ENCODE peak calls at places on chromosomes 13 and 19, in five cellular contexts. D is Peyer's patch, J is fibroblast of lung, N is astrocyte of the spinal cord, Y is endothelial cell. Q is an unnamed sample.

GRCh38 chr13:45807520-45808099 is 43.9 kb downstream of the SIAH3 start:
- DNase-seq in N (peak), J (peak), D (no peak), Y (peak), Q (no peak)

GRCh38 chr13:96091932-96092253 is 2.0 kb downstream of the HS6ST3 start:
- DNase-seq in J (no peak), N (no peak), Y (no peak), D (no peak), Q (no peak)

GRCh38 chr19:41588497-41589209 is 12.7 kb downstream of the CEACAM21 start:
- DNase-seq in Y (peak), J (peak), N (peak), D (no peak), Q (no peak)

GRCh38 chr13:114146173-114146572 is 13.8 kb upstream of the RASA3 start:
- DNase-seq in N (no peak), D (no peak), Y (no peak), J (no peak), Q (no peak)

GRCh38 chr13:78610381-78610883 is 7.1 kb upstream of the POU4F1 start:
- DNase-seq in J (peak), Y (no peak), N (no peak), D (no peak), Q (no peak)

GRCh38 chr13:74036373-74036772 is 97.8 kb downstream of the KLF12 start:
- DNase-seq in Y (no peak), D (no peak), J (no peak), N (no peak), Q (no peak)

GRCh38 chr13:32266130-32266529 is 49.0 kb downstream of the ZAR1L start:
- DNase-seq in D (no peak), N (no peak), J (no peak), Y (no peak), Q (no peak)

GRCh38 chr19:46383171-46383815 is 30.1 kb downstream of the CCDC8 start:
- DNase-seq in J (no peak), Y (no peak), N (no peak), D (no peak), Q (no peak)

GRCh38 chr13:98200211-98200878 is 23.3 kb upstream of the RNF113B start:
- DNase-seq in J (no peak), N (no peak), D (no peak), Y (no peak), Q (no peak)

GRCh38 chr19:41535029-41535622 is 40.8 kb upstream of the CEACAM21 start:
- DNase-seq in D (no peak), J (no peak), N (no peak), Y (no peak), Q (no peak)

GRCh38 chr19:39696418-39696817 is 7.9 kb upstream of the LGALS14 start:
- DNase-seq in D (no peak), N (no peak), J (no peak), Y (no peak), Q (no peak)

GRCh38 chr13:111557921-111558699 is 237.7 kb downstream of the TEX29 start:
- DNase-seq in J (no peak), D (no peak), Y (no peak), N (no peak), Q (no peak)

GRCh38 chr13:29619995-29620394 is 24.5 kb upstream of the SLC7A1 start:
- DNase-seq in J (peak), N (peak), D (no peak), Y (no peak), Q (no peak)

GRCh38 chr13:37503287-37503686 is 95.3 kb downstream of the POSTN start:
- DNase-seq in D (no peak), N (no peak), J (no peak), Y (no peak), Q (no peak)

GRCh38 chr19:45276284-45276687 is 25.2 kb downstream of the MARK4 start:
- DNase-seq in Y (no peak), J (no peak), N (no peak), D (no peak), Q (no peak)

GRCh38 chr13:29918845-29919244 is 68.4 kb upstream of the UBL3 start:
- DNase-seq in J (peak), D (no peak), N (peak), Y (no peak), Q (no peak)

GRCh38 chr19:10420444-10421239 is at the start of gene PDE4A:
- DNase-seq in N (no peak), D (no peak), J (peak), Y (peak), Q (peak)

GRCh38 chr19:45346449-45346848 is 5.9 kb downstream of the KLC3 start:
- DNase-seq in N (no peak), Y (no peak), J (no peak), D (no peak), Q (no peak)

DNA sequence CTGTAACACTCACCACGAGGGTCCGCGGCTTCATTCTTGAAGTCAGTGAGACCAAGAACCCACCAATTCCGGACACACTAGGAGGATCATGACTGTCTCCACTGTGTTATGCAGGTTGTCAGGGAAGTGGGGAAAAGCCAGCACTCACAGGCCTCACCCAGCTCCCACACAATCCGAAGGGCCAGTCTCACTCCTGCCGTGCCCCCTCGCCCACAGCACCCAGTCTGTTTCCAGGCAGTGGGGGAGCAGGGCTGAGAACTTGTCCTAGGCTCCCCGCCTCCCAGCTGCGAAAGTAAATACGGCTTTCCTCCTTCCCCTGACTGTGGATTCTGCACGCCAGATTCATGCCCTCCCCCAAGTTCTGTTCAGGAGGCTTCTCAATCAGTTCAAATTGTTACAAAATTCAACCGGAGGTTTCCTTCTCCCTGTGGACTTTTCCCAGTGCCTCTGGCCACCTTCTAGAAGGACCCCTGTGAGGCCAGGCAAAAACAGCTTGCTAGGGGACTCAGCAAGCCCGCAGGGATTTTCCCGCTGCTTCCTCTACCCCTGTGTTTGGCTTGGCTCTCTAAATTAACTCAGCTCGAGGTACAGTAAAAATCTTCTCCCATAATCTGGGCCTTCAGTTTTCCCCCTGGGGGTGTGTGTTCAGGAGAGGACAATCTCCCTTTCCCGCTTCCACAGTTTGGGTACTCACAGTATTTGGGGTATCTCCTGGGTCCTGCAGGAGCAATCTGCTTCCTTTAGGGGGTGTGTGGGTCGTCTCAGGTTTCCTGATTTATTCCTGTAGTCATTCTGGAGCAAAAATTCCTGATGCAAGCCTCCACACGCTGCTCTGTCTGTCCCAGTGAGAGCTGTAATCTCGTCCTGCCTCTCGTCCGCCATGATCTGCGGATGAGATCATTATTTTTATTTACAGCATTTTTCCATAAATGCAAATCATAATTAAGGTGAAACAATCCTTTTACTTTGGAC is 899.8 kb downstream of the GPC5 start:
- DNase-seq in J (no peak), Y (no peak), N (no peak), D (no peak), Q (no peak)
- TF ChIP-seq CTCF in J (no peak), Y (no peak), N (no peak), D (no peak), Q (no peak)

GRCh38 chr19:19570561-19570960 is 32.5 kb downstream of the CILP2 start:
- DNase-seq in Y (no peak), J (no peak), N (no peak), D (no peak), Q (no peak)
- TF ChIP-seq CTCF in Y (no peak), J (no peak), N (no peak), D (no peak), Q (no peak)

GRCh38 chr13:20610006-20610405 is 43.0 kb downstream of the IFT88 start:
- DNase-seq in J (no peak), D (no peak), Y (no peak), N (peak), Q (no peak)
- TF ChIP-seq CTCF in J (no peak), D (no peak), Y (no peak), N (no peak), Q (no peak)

GRCh38 chr19:53915000-53915399 is 5.9 kb downstream of the CACNG7 start:
- DNase-seq in D (no peak), N (no peak), Y (no peak), J (no peak), Q (no peak)

GRCh38 chr19:53909471-53910169 is 542 bp downstream of the CACNG7 start:
- DNase-seq in D (no peak), Y (no peak), J (no peak), N (no peak), Q (no peak)

GRCh38 chr19:53910170-53910518 is 1.1 kb downstream of the CACNG7 start:
- DNase-seq in N (no peak), D (no peak), J (no peak), Y (no peak), Q (no peak)

GRCh38 chr19:53916004-53916403 is 6.9 kb downstream of the CACNG7 start:
- DNase-seq in Y (no peak), D (no peak), N (no peak), J (no peak), Q (no peak)

DNA sequence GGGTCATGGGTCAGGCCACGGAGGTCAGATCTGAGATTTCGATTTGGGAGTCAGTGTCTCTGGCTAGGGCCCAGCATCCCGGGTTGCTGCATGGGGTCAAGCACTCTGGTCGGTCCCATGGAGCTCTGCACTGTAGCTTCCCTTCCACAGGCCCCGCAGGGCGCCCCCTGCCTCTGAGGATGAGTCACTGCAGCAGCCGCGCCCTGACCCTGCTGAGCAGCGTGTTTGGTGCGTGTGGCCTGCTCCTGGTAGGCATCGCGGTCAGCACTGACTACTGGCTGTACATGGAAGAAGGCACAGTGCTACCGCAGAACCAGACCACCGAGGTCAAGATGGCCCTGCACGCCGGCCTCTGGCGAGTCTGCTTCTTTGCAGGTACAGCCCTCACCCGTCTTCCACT is 3.6 kb downstream of the CACNG7 start:
- DNase-seq in Y (peak), D (no peak), N (no peak), J (no peak), Q (no peak)
- TF ChIP-seq CTCF in Y (peak), D (no peak), N (peak), J (no peak), Q (no peak)

GRCh38 chr13:44142911-44143665 is 230.5 kb upstream of the SERP2 start:
- DNase-seq in J (peak), N (peak), D (no peak), Y (no peak), Q (no peak)
- TF ChIP-seq CTCF in J (no peak), N (no peak), D (no peak), Y (no peak), Q (no peak)

GRCh38 chr13:25717798-25718197 is 334.0 kb downstream of the SHISA2 start:
- DNase-seq in J (no peak), D (no peak), Y (no peak), N (no peak), Q (no peak)

GRCh38 chr13:25719666-25720065 is 332.1 kb downstream of the SHISA2 start:
- DNase-seq in N (no peak), Y (no peak), J (no peak), D (no peak), Q (no peak)

DNA sequence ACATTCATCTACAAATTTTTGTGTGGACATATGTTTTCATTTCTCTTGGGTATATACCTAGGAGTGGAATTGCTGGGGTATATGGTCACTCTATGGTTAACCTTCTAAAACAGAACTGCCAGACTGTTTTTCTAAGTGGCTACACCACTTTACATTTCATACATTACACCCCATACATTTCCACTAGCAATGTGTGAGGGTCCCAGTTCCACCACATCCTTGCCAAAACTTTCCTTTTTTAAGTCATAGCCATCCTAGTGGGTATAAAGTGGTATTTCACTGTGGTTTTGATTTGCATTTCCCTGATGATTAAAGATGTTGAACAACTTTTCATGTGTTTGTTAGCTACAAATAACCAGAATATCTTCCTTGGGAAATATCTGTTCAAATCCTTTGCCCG is 336.1 kb downstream of the SHISA2 start:
- DNase-seq in D (no peak), N (no peak), J (no peak), Y (no peak), Q (no peak)
- TF ChIP-seq CTCF in D (no peak), N (no peak), J (no peak), Y (no peak), Q (no peak)

GRCh38 chr19:34231439-34231838 is 22.9 kb upstream of the GARRE1 start:
- DNase-seq in D (no peak), J (no peak), Y (no peak), N (no peak), Q (no peak)
- TF ChIP-seq CTCF in D (no peak), J (no peak), Y (no peak), N (no peak), Q (no peak)

DNA sequence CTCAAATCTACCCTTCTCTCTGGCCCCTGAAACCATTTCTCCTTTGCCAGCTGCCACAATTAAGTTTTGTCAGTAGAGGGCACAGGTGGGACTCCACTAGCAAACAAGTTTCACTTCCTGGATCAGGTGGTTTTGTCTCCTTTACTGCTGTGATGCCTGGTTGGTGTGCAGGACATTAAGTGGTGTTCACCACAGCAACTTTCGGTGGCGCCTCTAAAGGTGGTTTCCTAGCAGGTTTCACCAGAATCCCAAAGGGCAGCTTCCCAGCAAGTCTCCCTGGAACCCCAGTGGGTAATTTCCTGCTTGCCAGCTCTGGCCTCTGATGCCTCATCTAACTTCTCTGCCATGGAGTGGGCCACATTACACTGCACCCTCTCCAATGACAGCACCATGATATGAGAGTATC is 16.6 kb downstream of the MED4 start:
- DNase-seq in D (peak), Y (no peak), N (no peak), J (peak), Q (no peak)
- TF ChIP-seq CTCF in D (no peak), Y (no peak), N (peak), J (no peak), Q (no peak)

Q was measured in natural killer cell.